ENCODE peak calls at places on chromosomes 7 and 10, in nine cellular contexts. V is T-helper 2 cell; B is GM10248; U is ELR; E is upper lobe of right lung; A is NCI-H82; O is nephron progenitor cell; N is activated naive CD8-positive, alpha-beta T cell treated with anti-CD3 and anti-CD28 coated beads for 36 hours; L is mammary epithelial cell. W is an unnamed sample.

GRCh38 chr10:4656576-4657194 is 169.3 kb upstream of the AKR1E2 start:
- DNase-seq in V (no peak), B (peak), U (peak), E (no peak), A (peak), O (peak), N (peak), L (peak), W (no peak)

GRCh38 chr7:99102809-99103690 is 40.9 kb downstream of the SMURF1 start:
- DNase-seq in V (peak), B (no peak), U (peak), E (no peak), A (no peak), O (no peak), N (no peak), L (peak), W (no peak)

GRCh38 chr7:87345962-87346371 is 503 bp downstream of the CROT start:
- DNase-seq in V (no peak), B (no peak), U (peak), E (no peak), A (no peak), O (no peak), N (no peak), L (peak), W (no peak)

GRCh38 chr7:100568936-100569844 is 4.5 kb downstream of the SAP25 start:
- DNase-seq in V (peak), B (peak), U (peak), E (peak), A (peak), O (peak), N (peak), L (no peak), W (no peak)

GRCh38 chr10:118369806-118370205 is 27.7 kb upstream of the FAM204A start:
- DNase-seq in V (no peak), B (no peak), U (peak), E (peak), A (peak), O (no peak), N (no peak), L (no peak), W (no peak)

GRCh38 chr10:11930342-11930978 is 107.3 kb downstream of the PROSER2 start:
- DNase-seq in V (no peak), B (no peak), U (no peak), E (peak), A (no peak), O (no peak), N (no peak), L (no peak), W (no peak)

GRCh38 chr7:80453699-80454340 is 58.0 kb downstream of the GNAT3 start:
- DNase-seq in V (no peak), B (peak), U (peak), E (no peak), A (peak), O (no peak), N (no peak), L (no peak), W (no peak)

GRCh38 chr10:32481606-32482005 is 35.7 kb downstream of the CCDC7 start:
- DNase-seq in V (no peak), B (no peak), U (no peak), E (no peak), A (no peak), O (no peak), N (no peak), L (no peak), W (no peak)

GRCh38 chr7:28725911-28726310 is 232.2 kb downstream of the TRIL start:
- DNase-seq in V (no peak), B (no peak), U (no peak), E (no peak), A (no peak), O (no peak), N (no peak), L (peak), W (no peak)

GRCh38 chr10:44195120-44196007 is 189.5 kb downstream of the CXCL12 start:
- DNase-seq in V (no peak), B (no peak), U (peak), E (no peak), A (no peak), O (no peak), N (no peak), L (peak), W (peak)

GRCh38 chr10:613217-613616 is 76.3 kb downstream of the DIP2C start:
- DNase-seq in V (no peak), B (no peak), U (no peak), E (peak), A (no peak), O (no peak), N (no peak), L (peak), W (no peak)

GRCh38 chr7:101698964-101699363 is 69.9 kb upstream of the MYL10 start:
- DNase-seq in V (no peak), B (no peak), U (no peak), E (no peak), A (no peak), O (no peak), N (no peak), L (no peak), W (no peak)

GRCh38 chr7:158885624-158886023 is 29.3 kb downstream of the DYNC2I1 start:
- DNase-seq in V (no peak), B (no peak), U (peak), E (no peak), A (no peak), O (no peak), N (no peak), L (no peak), W (no peak)